ENCODE peak calls at places on chromosomes 6 and 20, in ten cellular contexts. One of them, this sample, is unnamed.
A peak's percentile ranks its signal among the peaks of the same experiment; 100 is the strongest.

GRCh38 chr6:109373762-109374161 is 8.5 kb downstream of the CD164 start:
- DNase-seq in kidney: no peak
- DNase-seq in A549: no peak
- DNase-seq in prostate gland: no peak
- DNase-seq in left ventricle myocardium inferior: no peak
- DNase-seq in NB4: no peak
- DNase-seq in HL-60: no peak
- DNase-seq in mesothelial cell of epicardium: no peak
- DNase-seq in epithelial cell of esophagus: no peak
- DNase-seq in sigmoid colon: no peak
- DNase-seq in this sample: peak; percentile 36

GRCh38 chr6:52724406-52725121 is 38.7 kb downstream of the GSTA2 start:
- DNase-seq in kidney: peak; percentile 79
- DNase-seq in A549: peak; percentile 68
- DNase-seq in prostate gland: peak; percentile 44
- DNase-seq in left ventricle myocardium inferior: peak; percentile 72
- DNase-seq in NB4: peak; percentile 76
- DNase-seq in HL-60: peak; percentile 22
- DNase-seq in mesothelial cell of epicardium: peak; percentile 48
- DNase-seq in epithelial cell of esophagus: peak; percentile 78
- DNase-seq in sigmoid colon: no peak
- DNase-seq in this sample: peak; percentile 78

GRCh38 chr6:54217018-54217417 is 91.2 kb upstream of the TINAG start:
- DNase-seq in kidney: no peak
- DNase-seq in A549: no peak
- DNase-seq in prostate gland: no peak
- DNase-seq in left ventricle myocardium inferior: no peak
- DNase-seq in NB4: peak; percentile 7
- DNase-seq in HL-60: no peak
- DNase-seq in mesothelial cell of epicardium: no peak
- DNase-seq in epithelial cell of esophagus: no peak
- DNase-seq in sigmoid colon: no peak
- DNase-seq in this sample: no peak

GRCh38 chr6:156980948-156981347 is 203.8 kb downstream of the ARID1B start:
- DNase-seq in kidney: no peak
- DNase-seq in A549: no peak
- DNase-seq in prostate gland: no peak
- DNase-seq in left ventricle myocardium inferior: no peak
- DNase-seq in NB4: no peak
- DNase-seq in HL-60: no peak
- DNase-seq in mesothelial cell of epicardium: no peak
- DNase-seq in epithelial cell of esophagus: peak; percentile 4
- DNase-seq in sigmoid colon: no peak
- DNase-seq in this sample: no peak

GRCh38 chr6:111113731-111114438 is 26.6 kb downstream of the SLC16A10 start:
- DNase-seq in kidney: no peak
- DNase-seq in A549: peak; percentile 2
- DNase-seq in prostate gland: no peak
- DNase-seq in left ventricle myocardium inferior: peak; percentile 36
- DNase-seq in NB4: peak; percentile 13
- DNase-seq in HL-60: no peak
- DNase-seq in mesothelial cell of epicardium: no peak
- DNase-seq in epithelial cell of esophagus: peak; percentile 19
- DNase-seq in sigmoid colon: peak; percentile 66
- DNase-seq in this sample: no peak

GRCh38 chr6:16430661-16431089 is 192.3 kb downstream of the GMPR start:
- DNase-seq in kidney: no peak
- DNase-seq in A549: peak; percentile 60
- DNase-seq in prostate gland: no peak
- DNase-seq in left ventricle myocardium inferior: no peak
- DNase-seq in NB4: no peak
- DNase-seq in HL-60: no peak
- DNase-seq in mesothelial cell of epicardium: no peak
- DNase-seq in epithelial cell of esophagus: no peak
- DNase-seq in sigmoid colon: no peak
- DNase-seq in this sample: no peak

GRCh38 chr6:37137881-37138568 is 31.9 kb upstream of the PIM1 start:
- DNase-seq in kidney: no peak
- DNase-seq in A549: peak; percentile 84
- DNase-seq in prostate gland: no peak
- DNase-seq in left ventricle myocardium inferior: no peak
- DNase-seq in NB4: no peak
- DNase-seq in HL-60: no peak
- DNase-seq in mesothelial cell of epicardium: no peak
- DNase-seq in epithelial cell of esophagus: no peak
- DNase-seq in sigmoid colon: no peak
- DNase-seq in this sample: no peak

GRCh38 chr6:72758901-72759300 is 137.0 kb downstream of the KCNQ5 start:
- DNase-seq in kidney: no peak
- DNase-seq in A549: no peak
- DNase-seq in prostate gland: no peak
- DNase-seq in left ventricle myocardium inferior: no peak
- DNase-seq in NB4: no peak
- DNase-seq in HL-60: no peak
- DNase-seq in mesothelial cell of epicardium: no peak
- DNase-seq in epithelial cell of esophagus: no peak
- DNase-seq in sigmoid colon: no peak
- DNase-seq in this sample: no peak

GRCh38 chr6:33197431-33198048 is 2.9 kb downstream of the RXRB start:
- DNase-seq in kidney: no peak
- DNase-seq in A549: peak; percentile 68
- DNase-seq in prostate gland: peak; percentile 36
- DNase-seq in left ventricle myocardium inferior: no peak
- DNase-seq in NB4: peak; percentile 74
- DNase-seq in HL-60: no peak
- DNase-seq in mesothelial cell of epicardium: no peak
- DNase-seq in epithelial cell of esophagus: peak; percentile 73
- DNase-seq in sigmoid colon: no peak
- DNase-seq in this sample: peak; percentile 73

GRCh38 chr6:154754152-154754551 is 20.9 kb downstream of the SCAF8 start:
- DNase-seq in kidney: no peak
- DNase-seq in A549: no peak
- DNase-seq in prostate gland: no peak
- DNase-seq in left ventricle myocardium inferior: no peak
- DNase-seq in NB4: no peak
- DNase-seq in HL-60: no peak
- DNase-seq in mesothelial cell of epicardium: no peak
- DNase-seq in epithelial cell of esophagus: peak; percentile 61
- DNase-seq in sigmoid colon: no peak
- DNase-seq in this sample: no peak

DNA sequence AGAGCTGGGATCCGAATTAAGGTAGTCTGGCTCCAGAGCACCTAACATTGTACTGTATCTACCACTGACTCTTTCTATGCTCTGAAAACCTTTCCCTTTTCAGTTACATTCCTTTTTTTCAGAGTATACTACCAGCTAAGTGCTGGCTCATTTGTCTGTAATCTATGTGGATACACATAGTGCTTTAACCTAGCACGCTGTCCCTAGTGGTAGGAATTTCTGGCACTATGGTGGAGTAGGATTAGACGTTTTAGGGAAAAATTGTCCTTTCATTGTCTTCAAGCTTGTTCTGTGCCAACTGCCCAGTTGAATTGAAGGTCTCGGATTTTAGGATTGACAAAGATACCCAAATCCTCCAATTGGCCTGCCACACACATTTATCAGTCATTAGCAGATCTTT is 259.1 kb upstream of the FERMT1 start:
- DNase-seq in kidney: no peak
- DNase-seq in A549: peak; percentile 11
- DNase-seq in prostate gland: no peak
- DNase-seq in left ventricle myocardium inferior: no peak
- DNase-seq in NB4: no peak
- DNase-seq in HL-60: no peak
- DNase-seq in mesothelial cell of epicardium: no peak
- DNase-seq in epithelial cell of esophagus: peak; percentile 33
- DNase-seq in sigmoid colon: no peak
- DNase-seq in this sample: no peak
- TF ChIP-seq CTCF in kidney: peak; percentile 4
- TF ChIP-seq CTCF in A549: no peak
- TF ChIP-seq CTCF in prostate gland: no peak
- TF ChIP-seq CTCF in left ventricle myocardium inferior: peak; percentile 35
- TF ChIP-seq CTCF in NB4: no peak
- TF ChIP-seq CTCF in HL-60: no peak
- TF ChIP-seq CTCF in mesothelial cell of epicardium: peak; percentile 73
- TF ChIP-seq CTCF in epithelial cell of esophagus: peak; percentile 68
- TF ChIP-seq CTCF in sigmoid colon: no peak
- TF ChIP-seq CTCF in this sample: no peak

DNA sequence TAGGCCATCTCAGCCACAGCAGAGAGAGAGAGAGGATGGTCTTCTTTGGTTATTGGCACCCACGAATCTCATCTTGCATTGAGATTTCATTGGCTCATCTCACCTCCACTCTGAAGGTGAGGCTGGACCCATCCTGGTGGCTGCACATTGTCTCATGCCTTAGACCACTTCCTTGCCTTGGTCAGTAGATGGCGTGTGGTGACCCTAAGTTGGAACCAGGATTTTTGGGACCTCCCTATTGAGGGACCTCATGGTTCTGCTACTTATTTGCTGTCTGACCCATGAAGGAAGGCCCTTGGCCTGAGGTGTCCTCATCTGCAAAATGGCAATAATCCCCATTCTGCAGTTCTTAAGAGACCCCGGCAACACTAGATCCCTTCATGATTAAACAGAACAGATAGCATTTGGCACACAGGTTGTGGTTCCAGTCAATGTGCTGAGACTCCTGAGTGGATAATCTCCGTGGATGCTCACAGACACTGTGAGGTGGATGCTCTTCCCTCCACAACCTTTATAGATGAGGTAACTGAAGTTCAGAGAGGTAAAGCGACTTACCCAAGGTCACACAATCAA is 21.5 kb upstream of the AAR2 start:
- DNase-seq in kidney: no peak
- DNase-seq in A549: peak; percentile 46
- DNase-seq in prostate gland: no peak
- DNase-seq in left ventricle myocardium inferior: no peak
- DNase-seq in NB4: peak; percentile 62
- DNase-seq in HL-60: no peak
- DNase-seq in mesothelial cell of epicardium: no peak
- DNase-seq in epithelial cell of esophagus: peak; percentile 50
- DNase-seq in sigmoid colon: no peak
- DNase-seq in this sample: peak; percentile 60
- TF ChIP-seq CTCF in kidney: peak; percentile 16
- TF ChIP-seq CTCF in A549: peak; percentile 56
- TF ChIP-seq CTCF in prostate gland: no peak
- TF ChIP-seq CTCF in left ventricle myocardium inferior: peak; percentile 68
- TF ChIP-seq CTCF in NB4: peak; percentile 79
- TF ChIP-seq CTCF in HL-60: peak; percentile 75
- TF ChIP-seq CTCF in mesothelial cell of epicardium: no peak
- TF ChIP-seq CTCF in epithelial cell of esophagus: peak; percentile 78
- TF ChIP-seq CTCF in sigmoid colon: no peak
- TF ChIP-seq CTCF in this sample: peak; percentile 68

DNA sequence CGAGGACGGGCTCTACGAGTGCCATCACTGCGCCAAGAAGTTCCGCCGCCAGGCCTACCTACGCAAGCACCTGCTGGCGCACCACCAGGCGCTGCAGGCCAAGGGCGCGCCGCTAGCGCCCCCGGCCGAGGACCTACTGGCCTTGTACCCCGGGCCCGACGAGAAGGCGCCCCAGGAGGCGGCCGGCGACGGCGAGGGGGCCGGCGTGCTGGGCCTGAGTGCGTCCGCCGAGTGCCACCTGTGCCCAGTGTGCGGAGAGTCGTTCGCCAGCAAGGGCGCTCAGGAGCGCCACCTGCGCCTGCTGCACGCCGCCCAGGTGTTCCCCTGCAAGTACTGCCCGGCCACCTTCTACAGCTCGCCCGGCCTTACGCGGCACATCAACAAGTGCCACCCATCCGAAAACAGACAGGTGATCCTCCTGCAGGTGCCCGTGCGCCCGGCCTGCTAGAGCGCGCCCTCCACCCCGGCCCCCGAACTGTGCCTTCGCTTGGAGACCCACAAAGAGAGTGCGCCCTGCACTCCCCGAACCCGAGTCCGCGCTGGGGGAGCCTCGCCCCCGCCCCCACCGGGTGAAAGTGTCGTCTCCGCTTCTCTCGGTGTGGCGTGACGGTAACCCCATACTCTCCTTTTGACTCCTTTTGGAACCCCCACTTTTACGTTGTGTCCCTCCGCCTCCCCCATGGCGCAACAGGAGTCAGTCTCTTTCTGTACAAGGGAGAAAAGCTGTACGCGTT is 1.6 kb downstream of the INSM1 start:
- DNase-seq in kidney: peak; percentile 71
- DNase-seq in A549: peak; percentile 67
- DNase-seq in prostate gland: no peak
- DNase-seq in left ventricle myocardium inferior: no peak
- DNase-seq in NB4: no peak
- DNase-seq in HL-60: no peak
- DNase-seq in mesothelial cell of epicardium: no peak
- DNase-seq in epithelial cell of esophagus: peak; percentile 55
- DNase-seq in sigmoid colon: no peak
- DNase-seq in this sample: no peak
- TF ChIP-seq CTCF in kidney: no peak
- TF ChIP-seq CTCF in A549: no peak
- TF ChIP-seq CTCF in prostate gland: no peak
- TF ChIP-seq CTCF in left ventricle myocardium inferior: no peak
- TF ChIP-seq CTCF in NB4: no peak
- TF ChIP-seq CTCF in HL-60: no peak
- TF ChIP-seq CTCF in mesothelial cell of epicardium: no peak
- TF ChIP-seq CTCF in epithelial cell of esophagus: peak; percentile 18
- TF ChIP-seq CTCF in sigmoid colon: no peak
- TF ChIP-seq CTCF in this sample: no peak

GRCh38 chr6:137688230-137688971 is 178.7 kb upstream of the TNFAIP3 start:
- DNase-seq in kidney: no peak
- DNase-seq in A549: no peak
- DNase-seq in prostate gland: no peak
- DNase-seq in left ventricle myocardium inferior: no peak
- DNase-seq in NB4: no peak
- DNase-seq in HL-60: no peak
- DNase-seq in mesothelial cell of epicardium: no peak
- DNase-seq in epithelial cell of esophagus: peak; percentile 38
- DNase-seq in sigmoid colon: no peak
- DNase-seq in this sample: no peak

GRCh38 chr6:137683886-137684285 is 183.2 kb upstream of the TNFAIP3 start:
- DNase-seq in kidney: no peak
- DNase-seq in A549: no peak
- DNase-seq in prostate gland: no peak
- DNase-seq in left ventricle myocardium inferior: no peak
- DNase-seq in NB4: no peak
- DNase-seq in HL-60: no peak
- DNase-seq in mesothelial cell of epicardium: no peak
- DNase-seq in epithelial cell of esophagus: peak; percentile 54
- DNase-seq in sigmoid colon: no peak
- DNase-seq in this sample: no peak

GRCh38 chr6:137689377-137689776 is 177.7 kb upstream of the TNFAIP3 start:
- DNase-seq in kidney: no peak
- DNase-seq in A549: no peak
- DNase-seq in prostate gland: no peak
- DNase-seq in left ventricle myocardium inferior: no peak
- DNase-seq in NB4: no peak
- DNase-seq in HL-60: no peak
- DNase-seq in mesothelial cell of epicardium: no peak
- DNase-seq in epithelial cell of esophagus: no peak
- DNase-seq in sigmoid colon: no peak
- DNase-seq in this sample: no peak

GRCh38 chr6:137690029-137690428 is 177.0 kb upstream of the TNFAIP3 start:
- DNase-seq in kidney: no peak
- DNase-seq in A549: no peak
- DNase-seq in prostate gland: no peak
- DNase-seq in left ventricle myocardium inferior: no peak
- DNase-seq in NB4: no peak
- DNase-seq in HL-60: no peak
- DNase-seq in mesothelial cell of epicardium: no peak
- DNase-seq in epithelial cell of esophagus: no peak
- DNase-seq in sigmoid colon: no peak
- DNase-seq in this sample: no peak

GRCh38 chr6:137685798-137686197 is 181.3 kb upstream of the TNFAIP3 start:
- DNase-seq in kidney: no peak
- DNase-seq in A549: no peak
- DNase-seq in prostate gland: no peak
- DNase-seq in left ventricle myocardium inferior: no peak
- DNase-seq in NB4: no peak
- DNase-seq in HL-60: no peak
- DNase-seq in mesothelial cell of epicardium: no peak
- DNase-seq in epithelial cell of esophagus: no peak
- DNase-seq in sigmoid colon: no peak
- DNase-seq in this sample: no peak
- TF ChIP-seq CTCF in kidney: no peak
- TF ChIP-seq CTCF in A549: no peak
- TF ChIP-seq CTCF in prostate gland: no peak
- TF ChIP-seq CTCF in left ventricle myocardium inferior: no peak
- TF ChIP-seq CTCF in NB4: no peak
- TF ChIP-seq CTCF in HL-60: no peak
- TF ChIP-seq CTCF in mesothelial cell of epicardium: no peak
- TF ChIP-seq CTCF in epithelial cell of esophagus: no peak
- TF ChIP-seq CTCF in sigmoid colon: no peak
- TF ChIP-seq CTCF in this sample: no peak